ENCODE peak calls at places on chromosomes 5 and 9, in six cellular contexts. N, P, C, G, S and A are unnamed samples. For H3K4me1, the result is how much of the 10 kb centered on the place peaks cover.

GRCh38 chr5:123992641-123993040 is 480.7 kb downstream of the CSNK1G3 start:
- DNase-seq in N (no peak), P (no peak), C (no peak), G (no peak), S (no peak), A (no peak)

GRCh38 chr5:76684756-76685594 is 31.0 kb upstream of the F2R start:
- DNase-seq in N (no peak), P (no peak), C (no peak), G (no peak), S (no peak), A (no peak)

GRCh38 chr9:136522354-136523237 is 23.3 kb downstream of the NOTCH1 start:
- DNase-seq in N (no peak), P (no peak), C (no peak), G (no peak), S (no peak), A (no peak)

GRCh38 chr5:6745706-6746217 is 32.5 kb downstream of the TENT4A start:
- DNase-seq in N (no peak), P (no peak), C (no peak), G (no peak), S (no peak), A (no peak)

GRCh38 chr9:22649384-22649783 is 202.8 kb downstream of the DMRTA1 start:
- DNase-seq in N (no peak), P (no peak), C (no peak), G (no peak), S (no peak), A (no peak)

GRCh38 chr9:122657527-122657926 is at the start of gene OR1B1:
- DNase-seq in N (no peak), P (no peak), C (no peak), G (no peak), S (no peak), A (no peak)

GRCh38 chr9:125966456-125966855 is 219.3 kb downstream of the PBX3 start:
- DNase-seq in N (no peak), P (no peak), C (no peak), G (no peak), S (no peak), A (no peak)

GRCh38 chr5:123545506-123545905 is 33.5 kb downstream of the CSNK1G3 start:
- DNase-seq in N (no peak), P (no peak), C (no peak), G (no peak), S (no peak), A (no peak)

GRCh38 chr5:64201986-64202385 is 36.3 kb downstream of the RNF180 start:
- DNase-seq in N (no peak), P (no peak), C (no peak), G (no peak), S (no peak), A (no peak)

GRCh38 chr9:116027511-116027910 is 126.1 kb upstream of the PAPPA start:
- DNase-seq in N (no peak), P (no peak), C (no peak), G (no peak), S (no peak), A (no peak)

GRCh38 chr5:52738095-52738506 is 49.6 kb upstream of the ITGA1 start:
- DNase-seq in N (no peak), P (no peak), C (no peak), G (no peak), S (no peak), A (no peak)

GRCh38 chr9:107971241-107971640 is 481.7 kb upstream of the KLF4 start:
- DNase-seq in N (no peak), P (no peak), C (no peak), G (no peak), S (no peak), A (no peak)

DNA sequence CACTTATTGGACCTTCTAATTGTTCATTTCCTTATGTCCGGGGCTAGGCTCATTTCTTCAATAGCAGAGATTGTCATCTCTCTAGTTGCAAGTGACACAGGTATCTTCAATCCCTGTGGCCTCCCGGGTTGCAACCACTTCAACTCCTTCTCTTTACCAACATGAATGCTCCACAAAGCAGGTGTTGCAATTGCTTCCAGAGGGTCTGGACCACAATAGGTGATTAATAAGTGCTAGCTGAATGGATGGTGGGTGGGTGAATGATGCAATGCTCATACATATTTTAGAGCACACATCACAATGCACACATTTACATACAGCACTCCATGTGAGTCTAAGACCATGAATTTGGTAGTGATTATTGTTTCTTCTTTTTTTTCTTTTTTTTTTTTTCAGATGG is 2.6 kb downstream of the CEMIP2 start:
- DNase-seq in N (no peak), P (no peak), C (no peak), G (no peak), S (no peak), A (no peak)
- TF ChIP-seq CTCF in N (no peak), P (no peak), C (no peak), G (no peak), S (no peak), A (no peak)

GRCh38 chr5:132457371-132458225 is 33.0 kb downstream of the IRF1 start:
- DNase-seq in N (peak), P (no peak), C (peak), G (peak), S (no peak), A (no peak)
- H3K4me1 ChIP-seq in N (under half), P (under half), C (half or more), G (half or more), S (under half), A (under half)

DNA sequence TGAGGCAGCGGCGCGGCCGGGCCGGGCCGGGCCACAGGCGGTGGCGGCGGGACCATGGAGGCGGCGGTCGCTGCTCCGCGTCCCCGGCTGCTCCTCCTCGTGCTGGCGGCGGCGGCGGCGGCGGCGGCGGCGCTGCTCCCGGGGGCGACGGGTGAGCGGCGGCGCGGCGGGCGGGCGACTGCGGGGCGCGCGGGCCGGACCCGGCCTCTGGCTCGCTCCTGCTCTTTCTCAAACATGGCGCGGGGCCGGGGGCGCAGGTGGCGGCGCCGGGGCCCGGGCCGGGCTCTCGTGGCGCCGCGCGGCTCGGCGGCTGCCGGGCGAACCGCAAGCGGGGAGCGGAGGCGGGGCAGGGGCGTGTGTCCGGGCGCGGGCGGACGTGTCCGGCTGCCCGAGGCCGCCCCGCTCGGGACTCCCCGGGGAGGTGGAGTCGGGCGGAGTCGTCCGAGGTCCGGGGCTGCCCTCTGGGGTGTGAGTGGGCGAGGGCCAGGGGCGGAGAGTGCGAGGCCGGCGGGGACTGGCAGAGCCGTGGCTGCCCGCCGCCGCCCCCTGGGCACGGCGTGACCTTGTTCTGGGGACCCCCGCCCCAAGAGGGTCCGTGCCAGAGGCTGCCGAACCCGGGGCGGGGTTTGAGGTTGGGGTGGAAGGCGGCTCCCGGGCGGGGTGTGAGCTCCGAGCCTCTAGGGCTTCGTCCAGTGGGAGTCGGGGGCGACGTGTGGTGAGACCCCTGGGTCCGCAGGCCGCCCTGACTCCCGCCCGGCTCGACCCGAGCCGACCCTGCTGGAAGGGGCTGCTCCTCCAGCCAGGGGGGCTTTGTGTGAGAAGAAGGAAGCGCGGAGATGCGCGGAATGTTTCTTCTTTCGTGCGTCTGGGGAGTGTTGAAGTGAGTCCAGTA is 485 bp downstream of the TGFBR1 start:
- DNase-seq in N (peak), P (no peak), C (peak), G (peak), S (peak), A (peak)
- TF ChIP-seq POLR2A in N (no peak), P (no peak), C (no peak), G (no peak), S (no peak), A (no peak)

DNA sequence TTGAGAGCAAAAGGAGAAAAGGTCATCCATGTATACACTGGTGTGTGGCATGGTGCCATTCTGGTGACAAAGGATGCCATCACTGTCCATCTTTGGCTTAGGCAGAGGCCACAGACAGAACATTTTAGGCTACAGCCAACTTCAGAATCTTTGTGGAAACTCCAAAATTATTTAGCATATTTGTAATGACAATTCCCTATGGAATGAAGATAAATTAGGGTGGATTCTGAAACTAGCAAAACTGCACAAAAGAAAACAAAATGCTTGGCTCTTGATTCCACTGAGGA is 92.5 kb downstream of the FBXW11 start:
- DNase-seq in N (no peak), P (no peak), C (no peak), G (no peak), S (no peak), A (no peak)
- TF ChIP-seq CTCF in N (no peak), P (no peak), C (no peak), G (no peak), S (no peak), A (no peak)

DNA sequence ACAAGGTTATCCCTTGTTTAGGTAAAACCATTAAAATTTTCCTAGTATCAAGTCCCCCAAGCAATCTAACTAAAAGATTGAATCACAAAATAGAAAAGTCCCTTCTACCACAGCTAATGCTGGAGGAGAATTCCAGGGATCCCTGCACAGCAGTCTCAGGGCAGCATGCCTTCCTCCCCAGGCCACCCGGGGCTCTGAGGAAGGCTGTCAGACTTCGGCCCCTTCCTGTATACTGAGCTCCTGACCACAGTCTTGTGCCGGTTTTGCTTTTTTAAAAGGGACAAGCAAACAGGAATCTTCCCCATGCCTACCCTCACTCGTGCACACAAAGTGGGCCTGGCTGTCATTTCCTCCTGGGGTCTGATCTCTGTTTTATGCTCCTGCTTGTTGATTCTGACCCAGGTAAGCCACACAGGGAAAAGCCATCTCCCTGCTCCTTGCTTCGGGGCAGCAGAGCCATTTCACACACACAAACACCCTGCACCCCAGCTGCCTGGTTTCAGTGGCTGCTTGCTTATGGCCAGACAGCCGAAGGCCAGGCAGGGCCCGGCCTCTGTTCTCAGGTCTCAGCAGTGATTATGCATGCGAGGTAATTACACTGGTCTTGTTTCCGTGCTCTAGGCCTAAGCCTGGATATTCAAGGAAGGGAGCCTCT is 211.9 kb downstream of the NXNL2 start:
- DNase-seq in N (no peak), P (no peak), C (no peak), G (no peak), S (no peak), A (no peak)
- H3K4me1 ChIP-seq in N (under half), P (under half), C (under half), G (under half), S (under half), A (under half)

DNA sequence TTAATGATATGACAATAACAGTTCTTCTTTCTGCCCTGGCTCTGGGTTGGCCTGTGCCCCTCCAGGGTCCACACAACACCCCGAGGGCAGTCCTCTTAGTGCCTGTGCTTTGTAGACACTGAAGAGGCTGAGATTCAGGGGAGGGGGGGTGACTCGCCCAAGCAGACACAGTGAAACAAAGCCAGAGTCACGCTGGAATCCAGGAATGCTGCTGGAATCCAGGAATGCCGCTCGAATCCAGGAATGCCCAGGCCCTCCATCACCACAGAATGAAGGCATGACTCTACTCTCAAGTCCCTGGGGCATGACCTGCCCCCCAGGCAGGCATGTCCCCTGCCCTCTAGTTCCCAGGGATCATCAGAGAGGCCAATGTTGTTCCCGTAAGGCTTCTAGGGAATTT is 73.1 kb downstream of the LRSAM1 start:
- DNase-seq in N (no peak), P (no peak), C (no peak), G (no peak), S (no peak), A (no peak)
- TF ChIP-seq POLR2A in N (no peak), P (no peak), C (no peak), G (no peak), S (no peak), A (no peak)

GRCh38 chr9:89668216-89668867 is 63.5 kb downstream of the GADD45G start:
- DNase-seq in N (no peak), P (no peak), C (peak), G (no peak), S (no peak), A (no peak)

GRCh38 chr9:89666364-89666763 is 61.6 kb downstream of the GADD45G start:
- DNase-seq in N (no peak), P (no peak), C (no peak), G (no peak), S (no peak), A (no peak)

GRCh38 chr9:89667730-89668129 is 62.9 kb downstream of the GADD45G start:
- DNase-seq in N (no peak), P (no peak), C (peak), G (no peak), S (peak), A (no peak)

GRCh38 chr9:89664896-89665329 is 60.1 kb downstream of the GADD45G start:
- DNase-seq in N (no peak), P (no peak), C (peak), G (no peak), S (peak), A (no peak)

DNA sequence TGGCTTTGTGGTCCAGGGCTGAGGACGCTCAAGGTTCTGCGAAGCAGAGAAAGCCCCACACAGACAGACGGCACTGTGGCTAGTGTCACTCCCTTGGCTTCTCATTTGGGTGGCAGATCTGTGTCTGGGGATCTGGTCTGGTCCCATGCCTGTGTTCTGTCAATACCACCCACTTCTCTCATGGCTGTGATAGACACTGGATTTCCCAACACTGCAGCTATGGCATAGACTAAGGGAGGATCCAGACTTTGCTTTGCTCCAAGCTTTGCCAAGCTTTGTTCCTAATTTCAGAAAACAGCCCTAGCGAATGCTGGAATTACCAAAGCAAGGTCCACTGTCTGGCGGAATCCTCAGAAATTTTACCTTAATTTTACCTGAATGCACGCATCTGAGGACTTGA is 62.1 kb downstream of the GADD45G start:
- DNase-seq in N (no peak), P (no peak), C (no peak), G (no peak), S (no peak), A (no peak)
- TF ChIP-seq CTCF in N (no peak), P (no peak), C (no peak), G (no peak), S (no peak), A (no peak)